ENCODE peak calls at places on chromosome 1, in four cellular contexts. X, S, H and J are unnamed samples.

GRCh38 chr1:46643368-46643775 is 24.8 kb downstream of the ATPAF1 start:
- DNase-seq in X (no peak), S (no peak), H (peak; percentile 65), J (no peak)

GRCh38 chr1:165717918-165718515 is 19.7 kb upstream of the ALDH9A1 start:
- DNase-seq in X (peak; percentile 21), S (no peak), H (peak; percentile 58), J (no peak)

GRCh38 chr1:147773215-147773715 is 12.9 kb upstream of the GJA5 start:
- DNase-seq in X (no peak), S (peak; percentile 25), H (no peak), J (no peak)

GRCh38 chr1:6638226-6638625 is 13.6 kb downstream of the THAP3 start:
- DNase-seq in X (peak; percentile 81), S (peak; percentile 83), H (no peak), J (peak; percentile 87)

GRCh38 chr1:45694823-45695222 is 6.8 kb downstream of the TMEM69 start:
- DNase-seq in X (no peak), S (no peak), H (no peak), J (no peak)

GRCh38 chr1:200359610-200360163 is 50.1 kb downstream of the ZNF281 start:
- DNase-seq in X (no peak), S (no peak), H (no peak), J (no peak)

GRCh38 chr1:156742017-156742416 is 1.1 kb upstream of the MRPL24 start:
- DNase-seq in X (no peak), S (no peak), H (no peak), J (no peak)

GRCh38 chr1:39898648-39899603 is 2.8 kb downstream of the MYCL start:
- DNase-seq in X (no peak), S (no peak), H (no peak), J (no peak)

DNA sequence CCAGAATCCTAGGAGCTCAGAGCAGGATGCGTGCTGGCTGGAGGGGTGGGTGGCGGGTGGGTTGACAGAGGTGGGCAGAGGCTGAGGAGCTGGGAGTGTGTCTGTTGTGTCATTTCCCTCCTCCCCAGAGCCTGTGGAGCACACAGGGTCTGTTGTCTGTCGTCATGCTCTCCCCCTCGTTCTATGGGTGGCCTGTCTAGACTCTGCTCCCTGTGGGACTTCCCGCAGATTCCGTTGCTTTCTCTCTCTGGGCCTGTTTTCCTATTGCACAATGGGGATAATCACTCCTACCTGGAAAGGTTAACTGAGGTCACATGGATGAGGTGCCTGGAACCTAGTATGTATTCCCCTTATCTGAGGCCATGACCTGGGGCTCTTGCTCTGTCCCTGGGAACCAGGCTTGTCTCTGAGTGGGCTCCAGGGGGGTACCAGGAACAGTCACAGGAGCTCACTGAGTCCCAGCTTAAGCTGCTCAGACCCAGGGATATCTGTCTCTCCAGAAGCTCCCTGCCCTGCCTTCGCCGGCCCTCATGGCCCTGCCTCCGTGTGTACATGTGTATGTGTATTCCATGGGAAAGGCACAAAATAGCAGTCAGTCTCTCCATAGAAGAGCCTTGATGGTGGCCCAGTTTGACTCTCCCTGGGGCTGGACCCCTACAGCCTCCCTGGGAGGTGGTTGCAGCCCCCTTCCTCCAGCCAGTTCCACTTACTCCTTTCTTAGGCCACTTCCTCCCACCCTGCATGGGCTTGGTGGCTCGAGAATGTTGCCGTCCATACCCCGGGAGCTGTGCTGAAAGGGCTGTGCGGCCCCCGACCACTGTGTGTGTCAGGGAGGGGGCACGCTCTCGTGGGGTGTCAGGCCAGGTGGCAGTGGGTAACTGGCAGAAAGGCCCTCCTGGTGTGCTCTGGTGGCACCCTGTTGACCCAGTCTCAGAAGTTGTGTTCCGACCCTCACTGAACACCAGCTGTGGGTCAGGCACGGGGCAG is 17.9 kb downstream of the PTPRF start:
- DNase-seq in X (no peak), S (no peak), H (no peak), J (no peak)
- H3K27ac ChIP-seq in X (no peak overlapping the region), S (no peak overlapping the region), H (no peak overlapping the region), J (no peak overlapping the region)

GRCh38 chr1:92031281-92032110 is 1.7 kb downstream of the EPHX4 start:
- DNase-seq in X (no peak), S (no peak), H (no peak), J (no peak)

GRCh38 chr1:92029241-92029922 is 403 bp upstream of the EPHX4 start:
- DNase-seq in X (no peak), S (no peak), H (no peak), J (no peak)

DNA sequence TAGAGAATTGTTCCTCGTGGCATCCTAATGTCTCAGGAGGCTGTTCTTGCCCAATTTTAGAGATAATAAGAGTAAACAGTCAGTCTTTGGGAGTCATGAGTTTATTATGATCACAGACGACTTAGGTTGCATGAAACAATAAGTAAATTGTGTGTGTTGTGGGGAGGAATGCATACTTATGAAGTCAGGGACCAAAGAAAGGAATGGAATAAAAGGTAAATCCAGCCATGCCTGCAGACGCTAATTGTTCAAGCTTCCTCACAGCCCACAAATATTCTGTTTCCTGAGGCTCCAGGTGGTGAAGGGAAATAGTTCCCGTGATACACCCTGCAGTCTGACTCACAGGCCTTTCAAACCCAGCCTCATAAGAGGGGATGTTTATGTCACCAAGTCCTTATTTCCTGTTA is 919 bp downstream of the EPHX4 start:
- DNase-seq in X (no peak), S (no peak), H (no peak), J (no peak)
- H3K4me3 ChIP-seq in X (peak overlapping the region; percentile 64), S (no peak overlapping the region), H (no peak overlapping the region), J (peak overlapping the region; percentile 72)

GRCh38 chr1:235158680-235159079 is 2.4 kb downstream of the RBM34 start:
- DNase-seq in X (no peak), S (no peak), H (no peak), J (no peak)

GRCh38 chr1:235156745-235157144 is 4.3 kb downstream of the RBM34 start:
- DNase-seq in X (no peak), S (no peak), H (no peak), J (no peak)

GRCh38 chr1:235152235-235152634 is 8.8 kb downstream of the RBM34 start:
- DNase-seq in X (no peak), S (no peak), H (no peak), J (no peak)

GRCh38 chr1:235157150-235157549 is 3.9 kb downstream of the RBM34 start:
- DNase-seq in X (no peak), S (no peak), H (no peak), J (no peak)

GRCh38 chr1:235156265-235156664 is 4.8 kb downstream of the RBM34 start:
- DNase-seq in X (no peak), S (no peak), H (no peak), J (no peak)
- TF ChIP-seq CTCF in X (no peak), S (no peak), H (no peak), J (no peak)

DNA sequence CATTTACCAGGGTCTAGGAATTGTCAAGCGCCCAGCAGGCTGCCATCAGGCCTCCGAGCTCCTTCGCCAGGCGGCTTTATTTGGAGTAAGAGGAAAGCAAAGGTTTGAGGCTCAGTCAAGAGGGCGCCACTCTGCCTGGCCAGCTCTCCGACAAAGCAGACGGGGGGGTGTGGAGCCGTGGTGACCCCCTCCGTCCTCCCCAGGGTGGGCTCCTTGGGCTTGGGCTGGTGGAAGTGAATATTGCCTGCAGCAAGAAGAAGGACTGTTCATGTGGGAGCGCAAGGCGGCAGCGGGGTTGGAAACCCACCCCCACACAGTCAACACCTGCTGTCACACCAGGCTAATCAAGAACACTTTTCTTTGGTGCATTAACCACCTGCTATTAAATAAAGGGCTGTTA is 14.6 kb downstream of the EPHX1 start:
- DNase-seq in X (no peak), S (no peak), H (no peak), J (no peak)
- H3K27ac ChIP-seq in X (no peak overlapping the region), S (no peak overlapping the region), H (no peak overlapping the region), J (peak overlapping the region; percentile 66)